ENCODE peak calls at places on chromosomes 7 and 10, in four cellular contexts. L, Q, S and G are unnamed samples.

GRCh38 chr10:121113385-121113696 is 262.2 kb downstream of the WDR11 start:
- DNase-seq in L (no peak), Q (no peak), S (no peak), G (no peak)

GRCh38 chr10:119693262-119693957 is 32.4 kb upstream of the INPP5F start:
- DNase-seq in L (no peak), Q (no peak), S (no peak), G (no peak)

GRCh38 chr10:121188005-121188404 is 336.8 kb downstream of the WDR11 start:
- DNase-seq in L (no peak), Q (no peak), S (no peak), G (no peak)

GRCh38 chr10:132419631-132420468 is 22.9 kb downstream of the PWWP2B start:
- DNase-seq in L (no peak), Q (no peak), S (no peak), G (no peak)

GRCh38 chr10:99731296-99732032 is 463 bp downstream of the COX15 start:
- DNase-seq in L (no peak), Q (no peak), S (no peak), G (no peak)

GRCh38 chr10:43194861-43195260 is 56.6 kb downstream of the CSGALNACT2 start:
- DNase-seq in L (peak; percentile 5), Q (no peak), S (no peak), G (no peak)

GRCh38 chr10:88489107-88489506 is 94.0 kb downstream of the RNLS start:
- DNase-seq in L (no peak), Q (no peak), S (no peak), G (no peak)

GRCh38 chr10:12348870-12349627 is at the start of gene CAMK1D:
- DNase-seq in L (peak; percentile 74), Q (peak; percentile 66), S (no peak), G (peak; percentile 40)

GRCh38 chr7:23712368-23713284 is 2.6 kb downstream of the STK31 start:
- DNase-seq in L (peak; percentile 60), Q (peak; percentile 78), S (peak; percentile 3), G (peak; percentile 58)

GRCh38 chr7:128025380-128025779 is 5.9 kb downstream of the LRRC4 start:
- DNase-seq in L (no peak), Q (peak; percentile 56), S (no peak), G (no peak)

GRCh38 chr7:93374345-93374940 is 142.3 kb downstream of the VPS50 start:
- DNase-seq in L (peak; percentile 32), Q (peak; percentile 39), S (no peak), G (peak; percentile 54)

GRCh38 chr10:66925896-66926719 is at the start of gene LRRTM3:
- DNase-seq in L (peak; percentile 18), Q (peak; percentile 73), S (peak; percentile 20), G (peak; percentile 53)

GRCh38 chr7:157775560-157776332 is 438.9 kb downstream of the DNAJB6 start:
- DNase-seq in L (no peak), Q (no peak), S (no peak), G (no peak)

GRCh38 chr10:76583711-76584161 is 1053.9 kb downstream of the KCNMA1 start:
- DNase-seq in L (no peak), Q (peak; percentile 90), S (no peak), G (peak; percentile 6)

GRCh38 chr10:12708921-12709320 is 292.6 kb downstream of the CCDC3 start:
- DNase-seq in L (no peak), Q (peak; percentile 56), S (no peak), G (no peak)

GRCh38 chr10:132163278-132163765 is 23.4 kb upstream of the DPYSL4 start:
- DNase-seq in L (peak; percentile 84), Q (no peak), S (no peak), G (no peak)

GRCh38 chr7:122311280-122311679 is 6.7 kb upstream of the FEZF1 start:
- DNase-seq in L (no peak), Q (no peak), S (no peak), G (no peak)

GRCh38 chr10:125005312-125006187 is 63.6 kb downstream of the ZRANB1 start:
- DNase-seq in L (no peak), Q (no peak), S (no peak), G (no peak)

GRCh38 chr10:129323877-129324276 is 143.2 kb upstream of the MGMT start:
- DNase-seq in L (no peak), Q (peak; percentile 38), S (no peak), G (no peak)

GRCh38 chr7:155680124-155680523 is 35.7 kb downstream of the RBM33 start:
- DNase-seq in L (no peak), Q (no peak), S (no peak), G (no peak)

GRCh38 chr7:106484562-106484961 is 176.4 kb downstream of the CCDC71L start:
- DNase-seq in L (no peak), Q (peak; percentile 23), S (no peak), G (no peak)

GRCh38 chr7:7157887-7158271 is 24.5 kb upstream of the C1GALT1 start:
- DNase-seq in L (no peak), Q (peak; percentile 53), S (no peak), G (no peak)

DNA sequence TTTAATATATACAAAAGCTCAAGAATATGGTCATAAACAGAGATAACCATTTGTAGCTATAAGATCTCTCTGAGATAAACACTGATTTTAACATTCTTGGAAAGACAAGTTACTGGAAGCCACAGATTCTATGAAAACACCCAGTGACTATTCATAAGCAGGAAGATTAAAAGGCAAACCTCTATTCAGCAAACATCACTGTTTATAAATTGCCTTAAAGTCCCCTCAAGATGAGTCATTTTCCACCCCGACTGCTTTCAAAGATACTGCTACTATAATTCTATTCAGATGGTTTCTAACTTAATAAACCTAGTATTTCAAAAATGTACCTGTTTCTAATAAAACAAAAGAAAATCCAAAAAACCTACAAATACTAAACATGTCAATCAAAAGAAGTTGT is 21.0 kb downstream of the TM9SF3 start:
- DNase-seq in L (no peak), Q (peak; percentile 80), S (no peak), G (peak; percentile 65)
- TF ChIP-seq FOS in L (no peak), Q (peak; percentile 72), S (no peak), G (peak; percentile 86)

DNA sequence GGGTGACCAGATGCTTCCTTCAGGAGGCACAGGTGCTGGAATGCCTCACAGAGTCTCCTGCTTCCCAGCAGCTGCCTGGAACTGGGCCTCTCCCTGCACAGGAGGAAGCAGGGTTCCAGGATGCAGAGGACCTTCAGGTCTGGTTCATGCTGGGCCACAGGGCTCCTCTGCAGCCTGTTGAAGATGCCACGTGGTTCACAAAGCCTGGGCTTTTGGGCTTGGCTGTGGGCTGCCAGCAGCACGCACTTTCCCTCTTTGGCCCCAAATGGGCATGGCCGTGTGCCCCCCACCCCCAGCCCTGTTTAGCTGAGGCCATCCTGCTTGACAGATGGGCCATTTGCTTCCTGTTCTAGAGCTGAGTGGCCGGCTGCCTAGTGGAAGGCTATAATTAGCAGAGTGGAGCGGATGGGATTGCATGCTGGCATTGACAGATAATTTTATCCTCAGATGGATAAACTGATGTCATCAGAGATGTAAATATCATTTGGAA is 28.0 kb downstream of the TSPAN15 start:
- DNase-seq in L (no peak), Q (no peak), S (no peak), G (peak; percentile 57)
- TF ChIP-seq FOS in L (no peak), Q (no peak), S (no peak), G (no peak)

GRCh38 chr10:18660816-18661431 is 1.7 kb downstream of the ARL5B start:
- DNase-seq in L (no peak), Q (no peak), S (no peak), G (no peak)

GRCh38 chr10:18658992-18659783 is at the start of gene ARL5B:
- DNase-seq in L (peak; percentile 95), Q (peak; percentile 99), S (peak; percentile 92), G (peak; percentile 98)

GRCh38 chr10:18659784-18660561 is 742 bp downstream of the ARL5B start:
- DNase-seq in L (peak; percentile 23), Q (peak; percentile 31), S (peak; percentile 23), G (no peak)

GRCh38 chr10:18653112-18653511 is 1.7 kb upstream of the NSUN6 start:
- DNase-seq in L (no peak), Q (no peak), S (no peak), G (no peak)

GRCh38 chr10:18658301-18658991 is 785 bp upstream of the ARL5B start:
- DNase-seq in L (no peak), Q (peak; percentile 36), S (peak; percentile 43), G (peak; percentile 44)
- TF ChIP-seq FOS in L (no peak), Q (no peak), S (no peak), G (no peak)

DNA sequence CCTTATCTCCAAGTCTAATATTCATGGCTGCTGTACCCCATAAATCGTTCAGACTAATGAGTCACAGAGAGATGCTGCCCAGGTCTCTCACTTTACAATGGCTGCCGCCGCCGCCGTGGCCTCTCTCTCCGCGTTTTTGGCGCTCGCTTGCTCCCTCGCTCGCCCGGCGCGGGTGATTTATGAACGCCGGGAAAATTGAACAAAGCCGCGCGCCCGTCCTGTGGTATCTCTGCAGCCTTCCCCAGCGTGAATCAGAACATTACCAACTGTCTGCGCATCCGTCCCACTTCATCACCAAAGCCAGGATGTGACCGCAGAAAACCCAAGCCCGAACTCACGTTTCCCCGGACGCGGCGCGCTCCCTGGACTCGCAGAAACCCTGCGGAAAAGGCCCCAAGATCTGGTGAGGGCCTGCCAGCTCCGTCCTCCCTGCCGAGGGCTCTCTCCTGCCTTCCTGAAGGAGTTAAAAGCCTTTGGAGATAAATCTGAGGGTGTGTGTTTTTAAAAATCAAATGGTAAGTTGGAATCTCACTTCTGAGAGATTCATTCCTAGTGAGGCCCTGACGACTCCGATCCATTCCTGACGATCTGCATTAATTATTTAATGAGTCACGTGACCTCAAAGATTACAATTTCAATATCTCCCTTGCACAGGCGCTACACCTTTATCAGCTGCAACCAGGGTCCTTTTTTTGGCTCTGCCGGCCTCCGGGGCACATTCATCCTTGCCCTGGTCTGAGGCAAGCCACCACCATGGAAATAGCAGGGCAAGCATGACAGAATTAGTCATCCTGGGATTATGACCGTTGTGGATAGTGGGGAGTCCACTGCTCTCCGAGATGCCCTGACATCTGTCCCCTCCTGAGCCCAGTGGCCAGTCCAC is 6.2 kb downstream of the HOXA4 start:
- DNase-seq in L (no peak), Q (peak; percentile 97), S (no peak), G (peak; percentile 58)
- TF ChIP-seq FOS in L (no peak), Q (peak; percentile 87), S (no peak), G (peak; percentile 66)

DNA sequence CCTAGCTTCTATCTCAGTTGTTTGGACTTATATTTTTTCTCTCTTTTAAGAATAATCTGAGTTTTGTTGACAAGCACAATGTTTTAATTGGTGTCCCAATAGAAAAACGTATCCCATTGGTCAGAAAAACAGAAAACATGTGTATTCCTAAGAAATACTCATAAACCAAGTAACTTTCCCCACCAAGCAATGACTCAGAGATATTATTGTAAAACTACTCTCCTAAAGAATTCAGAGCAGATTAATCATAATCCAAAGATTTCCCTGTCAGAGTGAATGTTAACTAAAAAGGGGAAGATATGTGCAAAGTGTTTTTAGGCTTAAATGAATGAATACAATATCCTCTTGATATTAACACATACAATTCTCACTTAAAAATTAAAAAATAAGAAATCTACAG is 29.4 kb upstream of the MBL2 start:
- DNase-seq in L (no peak), Q (no peak), S (no peak), G (no peak)
- TF ChIP-seq FOS in L (no peak), Q (no peak), S (no peak), G (no peak)

DNA sequence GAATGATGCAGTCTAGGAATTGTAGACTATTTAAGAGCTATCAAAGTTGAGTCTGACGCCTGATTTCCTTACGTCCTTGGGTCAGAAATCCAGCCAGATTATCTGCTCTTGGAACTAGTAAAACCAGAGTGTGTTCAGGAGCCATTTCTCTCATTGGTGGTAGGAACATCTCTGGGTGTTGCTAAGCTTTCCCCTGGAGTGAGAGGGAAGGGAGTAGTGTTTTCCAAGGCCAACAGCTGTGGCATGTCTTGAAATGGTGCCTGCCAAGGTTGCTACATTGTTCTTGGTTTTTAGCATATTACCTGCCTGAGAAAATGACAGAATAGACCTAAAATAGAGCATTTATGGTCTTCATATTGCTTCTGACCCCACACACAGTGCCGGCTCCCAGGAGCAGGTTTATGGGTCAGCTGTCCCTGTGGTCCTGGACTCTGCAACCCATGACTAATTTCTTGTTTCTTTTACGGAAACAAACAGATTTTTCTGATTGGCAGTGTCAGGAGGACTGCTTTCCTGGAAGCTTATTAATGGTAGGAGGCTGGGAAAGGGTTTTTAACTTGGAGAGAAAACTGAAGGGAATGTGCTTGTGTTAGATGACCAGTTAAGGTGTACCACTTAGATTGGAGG is 17.5 kb downstream of the GBF1 start:
- DNase-seq in L (no peak), Q (no peak), S (no peak), G (no peak)
- TF ChIP-seq FOS in L (no peak), Q (no peak), S (no peak), G (no peak)